ENCODE peak calls at places on chromosomes 12 and 14, in four cellular contexts. P is PC-9, W is hepatocyte, C is HCT116. T is an unnamed sample.
A peak's percentile ranks its signal among the peaks of the same experiment; 100 is the strongest.

GRCh38 chr12:111758120-111758561 is 8.6 kb upstream of the ALDH2 start:
- DNase-seq in P (no peak), W (no peak), C (no peak), T (peak; percentile 41)

GRCh38 chr12:107917912-107918800 is 143.7 kb downstream of the ASCL4 start:
- DNase-seq in P (no peak), W (peak; percentile 74), C (peak; percentile 32), T (peak; percentile 39)

GRCh38 chr14:96741151-96741977 is 55.8 kb upstream of the VRK1 start:
- DNase-seq in P (no peak), W (peak; percentile 73), C (no peak), T (peak; percentile 37)

GRCh38 chr12:26443309-26443708 is 247.9 kb downstream of the SSPN start:
- DNase-seq in P (no peak), W (no peak), C (no peak), T (no peak)

GRCh38 chr12:103505371-103506236 is 9.8 kb upstream of the C12orf42 start:
- DNase-seq in P (no peak), W (no peak), C (no peak), T (peak; percentile 100)

GRCh38 chr14:90574640-90575131 is 177.9 kb downstream of the CALM1 start:
- DNase-seq in P (no peak), W (no peak), C (no peak), T (no peak)

GRCh38 chr14:32006267-32007110 is 70.6 kb upstream of the ARHGAP5 start:
- DNase-seq in P (peak; percentile 93), W (peak; percentile 61), C (no peak), T (no peak)

GRCh38 chr12:7376196-7376595 is 67.8 kb downstream of the CD163L1 start:
- DNase-seq in P (no peak), W (no peak), C (no peak), T (no peak)

GRCh38 chr14:60839057-60839456 is 104.5 kb downstream of the MNAT1 start:
- DNase-seq in P (no peak), W (no peak), C (no peak), T (no peak)

GRCh38 chr14:60622920-60623263 is 26.4 kb downstream of the SIX1 start:
- DNase-seq in P (no peak), W (no peak), C (no peak), T (no peak)

GRCh38 chr12:116065561-116065960 is 211.9 kb downstream of the MED13L start:
- DNase-seq in P (no peak), W (peak; percentile 4), C (no peak), T (no peak)

GRCh38 chr12:24928131-24928530 is 20.8 kb downstream of the BCAT1 start:
- DNase-seq in P (no peak), W (no peak), C (no peak), T (no peak)
- H3K4me2 ChIP-seq in P (no peak overlapping the region), W (no peak overlapping the region), C (no peak overlapping the region), T (no peak overlapping the region)

GRCh38 chr12:54163147-54163546 is 25.6 kb downstream of the SMUG1 start:
- DNase-seq in P (no peak), W (no peak), C (no peak), T (no peak)

GRCh38 chr12:54162741-54163140 is 26.0 kb downstream of the SMUG1 start:
- DNase-seq in P (no peak), W (no peak), C (no peak), T (no peak)

GRCh38 chr12:54160807-54161480 is 27.8 kb downstream of the SMUG1 start:
- DNase-seq in P (no peak), W (no peak), C (no peak), T (no peak)

GRCh38 chr12:54160050-54160449 is 28.7 kb downstream of the SMUG1 start:
- DNase-seq in P (no peak), W (no peak), C (no peak), T (no peak)

DNA sequence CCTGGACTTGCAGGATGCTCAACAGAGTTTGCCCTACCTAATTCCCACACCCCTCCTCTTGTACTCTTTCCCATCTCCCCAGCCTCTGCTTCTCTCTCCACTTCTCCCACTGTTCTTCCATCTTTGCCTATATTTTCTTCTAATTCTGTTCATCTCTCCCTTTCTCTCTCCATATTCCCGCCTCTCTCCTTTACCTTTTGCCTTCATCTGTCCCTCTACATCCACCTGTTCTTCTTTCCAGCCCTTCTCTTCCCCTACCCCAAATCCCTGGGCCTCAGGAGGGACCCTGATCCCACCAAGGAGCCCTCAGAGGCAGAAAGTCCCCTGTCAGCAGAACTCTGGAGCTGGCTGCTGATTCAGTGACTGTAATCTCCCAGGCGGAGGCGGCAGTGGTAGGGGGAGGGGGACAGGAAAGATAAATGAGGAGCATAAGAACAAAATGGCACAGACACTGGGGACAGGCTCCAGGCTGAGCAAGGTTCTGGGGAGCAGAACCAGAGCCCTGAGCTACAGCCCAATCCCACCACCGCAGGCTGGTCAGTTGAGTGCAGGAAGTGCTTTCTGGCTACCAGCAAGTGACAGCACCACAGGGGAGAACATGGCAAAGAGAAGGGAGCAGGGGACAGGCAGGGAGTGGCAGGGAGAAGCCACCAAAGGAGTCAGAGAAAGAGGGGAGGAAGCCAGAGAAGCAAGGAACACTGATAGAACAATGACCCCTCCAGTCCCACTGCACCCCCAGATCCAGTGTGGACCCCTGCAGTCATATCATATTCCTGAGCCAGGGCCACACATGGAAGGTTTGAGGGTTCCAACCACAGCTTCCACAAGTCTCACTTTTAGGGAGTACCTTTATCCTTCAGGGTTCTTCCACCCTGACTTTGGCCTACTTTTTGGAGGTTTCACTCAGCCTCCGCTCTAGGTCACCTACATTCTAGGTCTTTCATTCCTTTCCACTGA is 27.0 kb downstream of the SMUG1 start:
- DNase-seq in P (no peak), W (peak; percentile 62), C (no peak), T (no peak)
- H2AFZ ChIP-seq in P (no peak overlapping the region), W (no peak overlapping the region), C (no peak overlapping the region), T (no peak overlapping the region)

GRCh38 chr14:52268191-52269061 is 928 bp downstream of the PTGDR start:
- DNase-seq in P (no peak), W (peak; percentile 14), C (no peak), T (peak; percentile 42)
- TF ChIP-seq EZH2 in P (no peak), W (peak; percentile 67), C (no peak), T (peak; percentile 85)

GRCh38 chr14:102258136-102258535 is 46.8 kb downstream of the MOK start:
- DNase-seq in P (no peak), W (no peak), C (no peak), T (no peak)

GRCh38 chr14:102256691-102257090 is 48.3 kb downstream of the MOK start:
- DNase-seq in P (no peak), W (no peak), C (no peak), T (no peak)

GRCh38 chr14:102251161-102251560 is 53.8 kb downstream of the MOK start:
- DNase-seq in P (no peak), W (no peak), C (no peak), T (no peak)

GRCh38 chr14:102252834-102253801 is 51.8 kb downstream of the MOK start:
- DNase-seq in P (no peak), W (no peak), C (no peak), T (no peak)

DNA sequence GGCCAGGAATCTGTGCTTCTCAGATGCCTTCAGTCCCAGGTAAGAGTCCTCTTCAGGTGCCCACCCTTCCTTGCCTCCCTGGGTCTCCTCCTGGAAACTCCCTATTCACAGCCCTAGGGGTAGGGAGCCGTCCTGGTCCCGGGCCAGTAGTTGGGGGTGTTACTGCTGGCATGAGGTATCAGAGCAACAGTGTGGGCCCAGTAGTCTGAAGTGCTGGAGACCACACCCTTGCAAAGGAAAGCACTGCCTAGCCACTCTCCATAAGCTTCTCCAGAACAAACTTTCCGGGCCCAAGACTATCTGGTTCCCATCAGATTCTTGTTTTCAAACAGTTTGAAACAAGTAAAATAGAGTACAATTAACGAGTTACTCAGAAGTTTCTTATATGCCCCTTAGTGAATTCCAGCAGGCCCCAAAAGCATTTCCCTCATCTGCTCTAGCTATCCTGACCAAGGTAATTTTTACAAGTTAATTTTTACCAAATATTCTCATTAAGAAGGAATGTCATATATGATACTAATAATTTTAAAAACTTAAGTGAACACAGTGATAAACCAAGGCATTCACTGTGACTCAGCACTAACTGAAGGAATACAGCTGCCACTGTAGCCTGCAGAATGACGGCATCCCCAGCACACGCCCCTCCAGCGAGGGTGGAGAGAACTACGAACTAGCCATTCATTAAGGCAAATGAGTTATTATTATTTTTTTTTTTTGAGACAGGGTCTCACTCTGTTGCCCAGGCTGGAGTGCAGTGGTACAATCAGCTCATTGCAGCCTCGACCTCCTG is 49.4 kb downstream of the MOK start:
- DNase-seq in P (no peak), W (no peak), C (no peak), T (no peak)
- H3K4me2 ChIP-seq in P (no peak overlapping the region), W (no peak overlapping the region), C (no peak overlapping the region), T (no peak overlapping the region)

GRCh38 chr12:69064734-69065413 is 131.9 kb upstream of the CPM start:
- DNase-seq in P (no peak), W (no peak), C (no peak), T (no peak)

GRCh38 chr12:69062838-69063237 is 129.9 kb upstream of the CPM start:
- DNase-seq in P (no peak), W (no peak), C (no peak), T (no peak)

GRCh38 chr12:69059465-69060457 is 126.8 kb upstream of the CPM start:
- DNase-seq in P (peak; percentile 88), W (no peak), C (peak; percentile 86), T (peak; percentile 94)

GRCh38 chr12:69057742-69058141 is 124.8 kb upstream of the CPM start:
- DNase-seq in P (no peak), W (no peak), C (no peak), T (no peak)

DNA sequence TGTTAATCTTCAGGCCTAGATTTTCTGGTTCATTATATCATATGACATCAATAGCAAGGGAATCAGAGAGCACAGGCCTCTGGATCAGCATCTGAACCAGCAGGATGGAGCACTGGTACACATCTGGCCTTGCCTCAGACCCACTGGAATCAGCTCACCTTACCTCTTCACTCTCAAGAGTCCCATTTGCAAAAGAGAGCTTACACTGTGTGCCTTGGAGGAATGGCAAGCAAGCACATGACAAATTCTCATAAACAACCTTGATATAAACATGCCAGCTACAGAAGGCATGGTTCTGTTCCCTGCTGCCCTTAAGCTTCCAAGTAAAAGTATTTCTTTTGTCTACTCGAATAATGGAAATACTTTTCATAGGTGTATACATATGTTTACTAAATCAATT is 128.6 kb upstream of the CPM start:
- DNase-seq in P (no peak), W (no peak), C (no peak), T (no peak)
- H2AFZ ChIP-seq in P (no peak overlapping the region), W (no peak overlapping the region), C (peak overlapping the region; percentile 18), T (no peak overlapping the region)

T was measured in mammary epithelial cell.